ENCODE peak calls at places on chromosomes 12 and 14, in eight cellular contexts. C is transverse colon, T is uterus, X is AG04450, M is spleen, I is cardiac fibroblast, A is colonic mucosa, J is GM12864. G is an unnamed sample.

GRCh38 chr12:119432935-119433334 is 98.4 kb downstream of the CCDC60 start:
- DNase-seq in X (no peak), T (no peak), J (no peak), M (no peak), I (no peak), C (no peak), A (no peak), G (no peak)

GRCh38 chr14:61051046-61051445 is 70.0 kb downstream of the SLC38A6 start:
- DNase-seq in X (no peak), M (no peak), I (no peak), C (no peak), T (no peak), A (no peak), J (no peak), G (no peak)

GRCh38 chr12:121590476-121591143 is 9.8 kb upstream of the KDM2B start:
- DNase-seq in T (peak; percentile 30), X (no peak), A (no peak), J (peak; percentile 42), C (no peak), I (no peak), M (no peak), G (no peak)

GRCh38 chr12:89663577-89664357 is 44.9 kb downstream of the ATP2B1 start:
- DNase-seq in T (no peak), X (no peak), M (no peak), J (peak; percentile 18), A (no peak), I (peak; percentile 51), C (no peak), G (no peak)

GRCh38 chr12:9721394-9722092 is 11.4 kb downstream of the CLECL1 start:
- DNase-seq in M (no peak), C (no peak), A (no peak), X (no peak), I (peak; percentile 58), T (no peak), J (peak; percentile 69), G (no peak)

GRCh38 chr14:103518416-103519042 is 4.1 kb downstream of the CKB start:
- DNase-seq in C (peak; percentile 80), T (peak; percentile 76), A (peak; percentile 78), M (peak; percentile 91), I (peak; percentile 50), X (no peak), J (no peak), G (peak; percentile 85)

GRCh38 chr12:94326727-94327126 is 132.9 kb downstream of the CEP83 start:
- DNase-seq in I (peak; percentile 91), C (no peak), A (no peak), J (no peak), M (no peak), T (no peak), X (peak; percentile 30), G (no peak)

GRCh38 chr14:70646705-70647104 is 5.0 kb downstream of the TTC9 start:
- DNase-seq in T (no peak), M (no peak), A (no peak), C (no peak), X (no peak), J (no peak), I (no peak), G (no peak)

GRCh38 chr12:122729583-122730214 is 945 bp downstream of the HCAR1 start:
- DNase-seq in A (no peak), C (no peak), J (no peak), X (no peak), M (no peak), T (no peak), I (no peak), G (no peak)

GRCh38 chr12:94644141-94644575 is 6.2 kb downstream of the TMCC3 start:
- DNase-seq in X (no peak), I (peak; percentile 84), T (no peak), C (peak; percentile 21), A (no peak), M (peak; percentile 85), J (no peak), G (no peak)

GRCh38 chr12:70640901-70641300 is 3.7 kb upstream of the PTPRB start:
- DNase-seq in I (no peak), J (no peak), T (no peak), M (no peak), C (no peak), X (no peak), A (no peak), G (no peak)

GRCh38 chr12:39401459-39401858 is 41.5 kb downstream of the KIF21A start:
- DNase-seq in I (peak; percentile 57), J (no peak), C (no peak), M (no peak), A (no peak), X (no peak), T (no peak), G (no peak)

GRCh38 chr14:70660967-70661871 is 19.5 kb downstream of the TTC9 start:
- DNase-seq in X (no peak), A (peak; percentile 32), I (no peak), T (no peak), J (no peak), M (no peak), C (peak; percentile 39), G (no peak)

DNA sequence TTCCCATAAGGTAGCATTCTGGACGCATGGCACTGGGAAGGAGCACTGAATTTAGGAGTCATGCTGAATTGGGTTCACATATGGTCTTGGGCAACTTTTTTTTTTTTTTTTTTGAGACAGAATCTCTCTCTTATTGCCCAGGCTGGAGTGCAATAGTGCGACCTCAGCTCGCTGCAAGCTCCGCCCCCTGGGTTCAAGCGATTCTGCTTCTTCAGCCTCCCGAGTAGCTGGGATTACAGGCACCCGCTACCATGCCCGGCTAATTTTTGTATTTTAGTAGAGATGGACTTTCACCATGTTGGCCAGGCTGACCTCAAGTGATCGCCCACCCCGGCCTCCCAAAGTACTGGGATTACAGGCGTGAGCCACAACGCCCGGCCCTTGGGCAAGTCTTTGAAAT is 13.3 kb downstream of the DIP2B start:
- DNase-seq in M (peak; percentile 81), J (no peak), I (no peak), A (no peak), T (no peak), C (no peak), X (no peak), G (no peak)
- H3K4me3 ChIP-seq in M (no peak overlapping the region), J (no peak overlapping the region), I (no peak overlapping the region), A (no peak overlapping the region), T (no peak overlapping the region), C (no peak overlapping the region), X (no peak overlapping the region), G (no peak overlapping the region)

GRCh38 chr14:91398192-91398591 is 19.4 kb downstream of the CCDC88C start:
- DNase-seq in I (no peak), M (no peak), A (no peak), T (no peak), C (no peak), J (no peak), X (no peak), G (no peak)

GRCh38 chr14:91398707-91399106 is 18.9 kb downstream of the CCDC88C start:
- DNase-seq in I (no peak), X (no peak), C (no peak), M (peak; percentile 80), A (no peak), J (no peak), T (no peak), G (no peak)

GRCh38 chr14:91395998-91396660 is 21.5 kb downstream of the CCDC88C start:
- DNase-seq in I (no peak), C (peak; percentile 59), T (no peak), J (no peak), A (no peak), M (no peak), X (no peak), G (no peak)

GRCh38 chr14:91395466-91395865 is 22.2 kb downstream of the CCDC88C start:
- DNase-seq in I (no peak), X (no peak), T (no peak), M (no peak), C (no peak), J (no peak), A (no peak), G (no peak)

GRCh38 chr14:91396959-91397815 is 20.4 kb downstream of the CCDC88C start:
- DNase-seq in I (no peak), X (no peak), J (no peak), A (peak; percentile 89), C (peak; percentile 88), T (no peak), M (peak; percentile 91), G (no peak)
- H3K4me3 ChIP-seq in I (no peak overlapping the region), X (no peak overlapping the region), J (peak overlapping the region; percentile 15), A (no peak overlapping the region), C (no peak overlapping the region), T (no peak overlapping the region), M (peak overlapping the region; percentile 9), G (no peak overlapping the region)

GRCh38 chr14:76919431-76919810 is 93.2 kb downstream of the LRRC74A start:
- DNase-seq in X (no peak), I (no peak), A (no peak), T (no peak), C (no peak), J (no peak), M (no peak), G (no peak)

GRCh38 chr14:76917158-76917596 is 91.0 kb downstream of the LRRC74A start:
- DNase-seq in I (peak; percentile 85), A (peak; percentile 77), C (peak; percentile 70), X (no peak), M (no peak), T (peak; percentile 52), J (no peak), G (peak; percentile 67)

GRCh38 chr14:76918751-76919421 is 92.7 kb downstream of the LRRC74A start:
- DNase-seq in C (peak; percentile 89), I (peak; percentile 99), T (peak; percentile 98), X (peak; percentile 96), M (peak; percentile 88), J (no peak), A (peak; percentile 91), G (peak; percentile 98)

GRCh38 chr14:76917759-76918175 is 91.6 kb downstream of the LRRC74A start:
- DNase-seq in M (no peak), X (no peak), C (no peak), J (no peak), A (no peak), T (peak; percentile 52), I (peak; percentile 11), G (peak; percentile 54)

GRCh38 chr14:76918176-76918750 is 92.1 kb downstream of the LRRC74A start:
- DNase-seq in C (peak; percentile 52), T (peak; percentile 91), M (peak; percentile 88), I (peak; percentile 87), J (no peak), A (peak; percentile 56), X (peak; percentile 84), G (peak; percentile 68)
- H3K4me3 ChIP-seq in C (no peak overlapping the region), T (no peak overlapping the region), M (no peak overlapping the region), I (no peak overlapping the region), J (no peak overlapping the region), A (no peak overlapping the region), X (peak overlapping the region; percentile 23), G (no peak overlapping the region)

GRCh38 chr12:4562034-4562657 is at the start of gene DYRK4:
- DNase-seq in T (peak; percentile 66), I (peak; percentile 80), X (peak; percentile 43), M (peak; percentile 87), A (peak; percentile 96), C (peak; percentile 92), J (no peak), G (peak; percentile 77)

GRCh38 chr12:4564819-4565218 is 2.8 kb downstream of the DYRK4 start:
- DNase-seq in A (no peak), C (no peak), J (no peak), T (no peak), X (no peak), M (no peak), I (no peak), G (no peak)

GRCh38 chr12:4567073-4567881 is 5.3 kb downstream of the DYRK4 start:
- DNase-seq in I (no peak), A (no peak), T (no peak), C (no peak), M (no peak), J (no peak), X (no peak), G (no peak)

GRCh38 chr12:4566474-4566873 is 4.5 kb downstream of the DYRK4 start:
- DNase-seq in M (no peak), X (no peak), I (no peak), J (no peak), C (no peak), T (no peak), A (no peak), G (no peak)

GRCh38 chr12:4563336-4563735 is 1.3 kb downstream of the DYRK4 start:
- DNase-seq in M (no peak), A (no peak), I (no peak), J (no peak), X (no peak), T (no peak), C (no peak), G (no peak)
- H3K4me3 ChIP-seq in M (no peak overlapping the region), A (no peak overlapping the region), I (no peak overlapping the region), J (no peak overlapping the region), X (no peak overlapping the region), T (no peak overlapping the region), C (no peak overlapping the region), G (no peak overlapping the region)

G was measured in ovary.